ENCODE peak calls at places on chromosomes 3 and 15, in eight cellular contexts. H, V, G, L, W, B, U and N are unnamed samples.

GRCh38 chr3:71728632-71729342 is 3.6 kb upstream of the EIF4E3 start:
- DNase-seq in G (no peak), L (peak), H (peak), W (peak), U (no peak), B (peak), V (no peak), N (no peak)

GRCh38 chr3:113614402-113614801 is 82.0 kb downstream of the USF3 start:
- DNase-seq in B (no peak), V (no peak), H (no peak), L (no peak), U (no peak), G (no peak), W (no peak), N (no peak)

GRCh38 chr3:193829781-193830180 is 236.8 kb downstream of the OPA1 start:
- DNase-seq in V (peak), W (no peak), G (no peak), L (no peak), U (no peak), H (no peak), B (no peak), N (no peak)

GRCh38 chr15:87653646-87654045 is 602.9 kb downstream of the NTRK3 start:
- DNase-seq in G (no peak), H (no peak), V (no peak), W (no peak), U (no peak), B (no peak), L (no peak), N (no peak)

GRCh38 chr3:158314426-158315357 is 204.8 kb downstream of the RSRC1 start:
- DNase-seq in G (no peak), B (no peak), W (no peak), H (no peak), V (no peak), L (no peak), U (no peak), N (no peak)

GRCh38 chr3:46359748-46360509 is 6.0 kb downstream of the CCR2 start:
- DNase-seq in U (no peak), H (peak), L (peak), W (peak), G (no peak), B (no peak), V (no peak), N (peak)

GRCh38 chr3:52399593-52399992 is 45.3 kb downstream of the SEMA3G start:
- DNase-seq in B (no peak), L (no peak), U (no peak), V (no peak), W (no peak), G (peak), H (no peak), N (no peak)

GRCh38 chr3:164278550-164278949 is 799.7 kb downstream of the SI start:
- DNase-seq in B (no peak), W (no peak), U (no peak), G (no peak), H (no peak), L (no peak), V (no peak), N (no peak)

GRCh38 chr3:161484226-161484625 is 12.4 kb upstream of the OTOL1 start:
- DNase-seq in W (no peak), H (no peak), B (no peak), V (no peak), U (no peak), L (no peak), G (no peak), N (no peak)

GRCh38 chr3:42264399-42265058 is 1.5 kb downstream of the CCK start:
- DNase-seq in V (peak), G (peak), U (no peak), W (peak), H (no peak), L (no peak), B (peak), N (no peak)

GRCh38 chr3:49279376-49279775 is 2.3 kb upstream of the C3orf62 start:
- DNase-seq in L (no peak), G (no peak), H (no peak), U (no peak), B (no peak), W (no peak), V (peak), N (no peak)